ENCODE peak calls at places on chromosomes 3 and 15, in eight cellular contexts. U is colonic mucosa, E is type B pancreatic cell, A is tibial artery, L is GM20000, R is left ventricle myocardium inferior, X is WERI-Rb-1, D is RWPE1. F is an unnamed sample.

GRCh38 chr3:95271330-95271729 is 1208.5 kb downstream of the NSUN3 start:
- DNase-seq in U (no peak), E (no peak), A (no peak), L (no peak), R (no peak), X (no peak), D (no peak), F (no peak)

GRCh38 chr3:42961633-42962032 is 17.5 kb upstream of the GASK1A start:
- DNase-seq in U (peak), E (no peak), A (no peak), L (no peak), R (no peak), X (peak), D (peak), F (no peak)

GRCh38 chr3:115670911-115671310 is 47.6 kb downstream of the GAP43 start:
- DNase-seq in U (no peak), E (no peak), A (no peak), L (no peak), R (no peak), X (no peak), D (no peak), F (no peak)

GRCh38 chr15:68379759-68380290 is 52.1 kb downstream of the ITGA11 start:
- DNase-seq in U (no peak), E (peak), A (peak), L (no peak), R (no peak), X (no peak), D (no peak), F (no peak)

GRCh38 chr3:189123595-189124387 is 48.0 kb upstream of the TPRG1 start:
- DNase-seq in U (no peak), E (no peak), A (no peak), L (no peak), R (peak), X (no peak), D (no peak), F (no peak)

GRCh38 chr3:121072128-121072527 is 164.1 kb downstream of the STXBP5L start:
- DNase-seq in U (no peak), E (no peak), A (peak), L (no peak), R (peak), X (no peak), D (no peak), F (no peak)

GRCh38 chr15:95734422-95735316 is 595.8 kb upstream of the NR2F2 start:
- DNase-seq in U (no peak), E (no peak), A (no peak), L (no peak), R (no peak), X (no peak), D (no peak), F (no peak)

GRCh38 chr3:141306922-141307321 is 61.4 kb upstream of the ZBTB38 start:
- DNase-seq in U (no peak), E (no peak), A (no peak), L (no peak), R (no peak), X (no peak), D (no peak), F (no peak)

GRCh38 chr3:78086150-78086549 is 1046.3 kb downstream of the ROBO2 start:
- DNase-seq in U (no peak), E (no peak), A (no peak), L (no peak), R (no peak), X (no peak), D (no peak), F (no peak)

GRCh38 chr3:12131351-12131750 is 27.4 kb downstream of the TIMP4 start:
- DNase-seq in U (no peak), E (no peak), A (no peak), L (no peak), R (no peak), X (no peak), D (no peak), F (no peak)

GRCh38 chr3:141643391-141643790 is 94.7 kb upstream of the RNF7 start:
- DNase-seq in U (no peak), E (no peak), A (no peak), L (no peak), R (no peak), X (no peak), D (no peak), F (no peak)

GRCh38 chr15:42456971-42457370 is 34.0 kb downstream of the ZNF106 start:
- DNase-seq in U (no peak), E (no peak), A (no peak), L (no peak), R (no peak), X (no peak), D (no peak), F (no peak)

GRCh38 chr15:45253330-45253729 is 1.3 kb downstream of the SLC28A2 start:
- DNase-seq in U (peak), E (no peak), A (no peak), L (no peak), R (no peak), X (no peak), D (no peak), F (no peak)
- TF ChIP-seq CTCF in U (no peak), E (peak), A (no peak), L (no peak), R (peak), X (peak), D (peak), F (no peak)

DNA sequence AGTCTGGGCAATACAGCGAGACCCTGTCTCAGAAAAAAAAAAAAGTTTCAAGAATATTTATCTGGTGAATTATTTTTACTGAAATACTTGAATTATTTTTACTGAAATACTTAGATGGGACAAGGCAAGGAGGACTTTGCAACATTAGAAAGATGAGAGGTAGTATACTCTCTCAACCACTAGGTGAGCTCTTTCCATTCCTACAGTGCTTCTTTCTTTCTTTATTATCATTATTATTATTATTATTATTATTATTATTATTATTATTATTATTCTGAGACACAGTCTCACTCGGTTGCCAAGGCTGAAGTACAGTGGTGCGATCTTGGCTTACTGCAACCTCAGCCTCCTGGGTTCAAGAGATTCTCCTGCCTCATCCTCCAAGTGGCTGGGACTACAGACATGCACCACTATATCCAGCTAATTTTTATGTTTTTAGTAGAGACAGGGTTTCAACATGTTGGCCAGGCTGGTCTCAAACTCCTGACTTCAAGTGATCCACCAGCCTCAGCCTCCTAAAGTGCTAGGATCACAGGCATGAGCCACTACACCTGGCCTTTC is 468.8 kb downstream of the MAGI1 start:
- DNase-seq in U (no peak), E (no peak), A (no peak), L (no peak), R (no peak), X (no peak), D (no peak), F (no peak)
- TF ChIP-seq CTCF in U (no peak), E (peak), A (no peak), L (no peak), R (peak), X (peak), D (no peak), F (no peak)

GRCh38 chr3:173548261-173548660 is 150.7 kb downstream of the NLGN1 start:
- DNase-seq in U (no peak), E (no peak), A (no peak), L (no peak), R (no peak), X (no peak), D (no peak), F (no peak)

GRCh38 chr3:173552526-173552925 is 155.0 kb downstream of the NLGN1 start:
- DNase-seq in U (no peak), E (no peak), A (no peak), L (no peak), R (no peak), X (no peak), D (no peak), F (no peak)

GRCh38 chr3:173547070-173547469 is 149.5 kb downstream of the NLGN1 start:
- DNase-seq in U (no peak), E (no peak), A (no peak), L (no peak), R (no peak), X (no peak), D (no peak), F (no peak)
- TF ChIP-seq CTCF in U (no peak), E (no peak), A (no peak), L (no peak), R (no peak), X (no peak), D (no peak), F (no peak)

GRCh38 chr3:15272431-15273196 is 59.8 kb downstream of the SH3BP5 start:
- DNase-seq in U (no peak), E (no peak), A (no peak), L (no peak), R (no peak), X (peak), D (no peak), F (no peak)
- TF ChIP-seq CTCF in U (no peak), E (no peak), A (no peak), L (no peak), R (no peak), X (peak), D (no peak), F (no peak)

GRCh38 chr3:67704322-67704721 is 49.9 kb upstream of the SUCLG2 start:
- DNase-seq in U (no peak), E (no peak), A (no peak), L (peak), R (no peak), X (no peak), D (no peak), F (no peak)
- TF ChIP-seq CTCF in U (no peak), E (no peak), A (no peak), L (no peak), R (no peak), X (no peak), D (no peak), F (no peak)

GRCh38 chr3:122094693-122095092 is 39.5 kb downstream of the CD86 start:
- DNase-seq in U (no peak), E (no peak), A (no peak), L (no peak), R (no peak), X (no peak), D (no peak), F (no peak)

GRCh38 chr3:122094125-122094524 is 39.0 kb downstream of the CD86 start:
- DNase-seq in U (no peak), E (no peak), A (no peak), L (peak), R (no peak), X (no peak), D (no peak), F (peak)

GRCh38 chr3:122088519-122088918 is 33.4 kb downstream of the CD86 start:
- DNase-seq in U (no peak), E (no peak), A (no peak), L (no peak), R (no peak), X (no peak), D (no peak), F (no peak)

GRCh38 chr3:122091602-122092006 is 36.4 kb downstream of the CD86 start:
- DNase-seq in U (no peak), E (no peak), A (peak), L (no peak), R (no peak), X (no peak), D (no peak), F (no peak)

GRCh38 chr3:122092460-122093165 is 37.5 kb downstream of the CD86 start:
- DNase-seq in U (peak), E (no peak), A (no peak), L (peak), R (peak), X (peak), D (peak), F (peak)
- TF ChIP-seq CTCF in U (peak), E (peak), A (no peak), L (peak), R (peak), X (peak), D (no peak), F (peak)

GRCh38 chr15:97717806-97718205 is 242.7 kb upstream of the ARRDC4 start:
- DNase-seq in U (no peak), E (no peak), A (no peak), L (no peak), R (no peak), X (no peak), D (no peak), F (no peak)
- TF ChIP-seq CTCF in U (no peak), E (no peak), A (no peak), L (no peak), R (no peak), X (no peak), D (no peak), F (no peak)

GRCh38 chr15:80073197-80073596 is 13.7 kb downstream of the ZFAND6 start:
- DNase-seq in U (no peak), E (no peak), A (no peak), L (no peak), R (no peak), X (no peak), D (no peak), F (no peak)

GRCh38 chr15:80068578-80068977 is 9.1 kb downstream of the ZFAND6 start:
- DNase-seq in U (no peak), E (no peak), A (no peak), L (no peak), R (no peak), X (peak), D (no peak), F (no peak)

GRCh38 chr15:80070840-80071239 is 11.4 kb downstream of the ZFAND6 start:
- DNase-seq in U (no peak), E (no peak), A (no peak), L (no peak), R (no peak), X (no peak), D (no peak), F (no peak)

GRCh38 chr15:80072285-80072684 is 12.8 kb downstream of the ZFAND6 start:
- DNase-seq in U (peak), E (no peak), A (no peak), L (peak), R (no peak), X (peak), D (peak), F (peak)

GRCh38 chr15:80071652-80072051 is 12.2 kb downstream of the ZFAND6 start:
- DNase-seq in U (no peak), E (no peak), A (no peak), L (no peak), R (no peak), X (no peak), D (no peak), F (no peak)
- TF ChIP-seq CTCF in U (no peak), E (no peak), A (no peak), L (no peak), R (no peak), X (no peak), D (no peak), F (no peak)

F was measured in GM13976.